ENCODE peak calls at places on chromosomes 16 and 17, in four cellular contexts. One of them, this sample, is unnamed.

GRCh38 chr17:62847426-62847825 is 39.3 kb upstream of the MARCHF10 start:
- DNase-seq in natural killer cell treated with Interleukin-12 subunit alpha and Interleukin-12 subunit beta and Interleukin-15 and Interleukin-18, amount 100 ng/mL, for 72 hours: no peak
- DNase-seq in dermis blood vessel endothelial cell: no peak
- DNase-seq in stimulated activated naive CD4-positive, alpha-beta T cell: no peak
- DNase-seq in this sample: no peak

GRCh38 chr17:40551874-40552768 is 13.2 kb downstream of the CCR7 start:
- DNase-seq in natural killer cell treated with Interleukin-12 subunit alpha and Interleukin-12 subunit beta and Interleukin-15 and Interleukin-18, amount 100 ng/mL, for 72 hours: no peak
- DNase-seq in stimulated activated naive CD4-positive, alpha-beta T cell: no peak
- DNase-seq in dermis blood vessel endothelial cell: no peak
- DNase-seq in this sample: peak

GRCh38 chr16:50584033-50584722 is 36.0 kb downstream of the NKD1 start:
- DNase-seq in stimulated activated naive CD4-positive, alpha-beta T cell: no peak
- DNase-seq in dermis blood vessel endothelial cell: no peak
- DNase-seq in natural killer cell treated with Interleukin-12 subunit alpha and Interleukin-12 subunit beta and Interleukin-15 and Interleukin-18, amount 100 ng/mL, for 72 hours: no peak
- DNase-seq in this sample: no peak

GRCh38 chr17:61404702-61405046 is 5.0 kb downstream of the TBX2 start:
- DNase-seq in dermis blood vessel endothelial cell: no peak
- DNase-seq in natural killer cell treated with Interleukin-12 subunit alpha and Interleukin-12 subunit beta and Interleukin-15 and Interleukin-18, amount 100 ng/mL, for 72 hours: peak
- DNase-seq in stimulated activated naive CD4-positive, alpha-beta T cell: no peak
- DNase-seq in this sample: peak

GRCh38 chr17:57490890-57491289 is 234.6 kb downstream of the MSI2 start:
- DNase-seq in dermis blood vessel endothelial cell: no peak
- DNase-seq in natural killer cell treated with Interleukin-12 subunit alpha and Interleukin-12 subunit beta and Interleukin-15 and Interleukin-18, amount 100 ng/mL, for 72 hours: no peak
- DNase-seq in stimulated activated naive CD4-positive, alpha-beta T cell: no peak
- DNase-seq in this sample: peak

GRCh38 chr16:14186954-14187306 is 115.8 kb downstream of the MRTFB start:
- DNase-seq in natural killer cell treated with Interleukin-12 subunit alpha and Interleukin-12 subunit beta and Interleukin-15 and Interleukin-18, amount 100 ng/mL, for 72 hours: no peak
- DNase-seq in stimulated activated naive CD4-positive, alpha-beta T cell: no peak
- DNase-seq in dermis blood vessel endothelial cell: no peak
- DNase-seq in this sample: no peak

GRCh38 chr16:27334874-27335273 is 21.1 kb downstream of the IL4R start:
- DNase-seq in natural killer cell treated with Interleukin-12 subunit alpha and Interleukin-12 subunit beta and Interleukin-15 and Interleukin-18, amount 100 ng/mL, for 72 hours: no peak
- DNase-seq in dermis blood vessel endothelial cell: no peak
- DNase-seq in stimulated activated naive CD4-positive, alpha-beta T cell: no peak
- DNase-seq in this sample: no peak

GRCh38 chr17:32777436-32777835 is 99.5 kb downstream of the MYO1D start:
- DNase-seq in stimulated activated naive CD4-positive, alpha-beta T cell: no peak
- DNase-seq in natural killer cell treated with Interleukin-12 subunit alpha and Interleukin-12 subunit beta and Interleukin-15 and Interleukin-18, amount 100 ng/mL, for 72 hours: no peak
- DNase-seq in dermis blood vessel endothelial cell: no peak
- DNase-seq in this sample: no peak

GRCh38 chr17:82287849-82288601 is 14.5 kb upstream of the CSNK1D start:
- DNase-seq in dermis blood vessel endothelial cell: peak
- DNase-seq in stimulated activated naive CD4-positive, alpha-beta T cell: no peak
- DNase-seq in natural killer cell treated with Interleukin-12 subunit alpha and Interleukin-12 subunit beta and Interleukin-15 and Interleukin-18, amount 100 ng/mL, for 72 hours: no peak
- DNase-seq in this sample: no peak

GRCh38 chr16:81366316-81366932 is 51.7 kb downstream of the GAN start:
- DNase-seq in natural killer cell treated with Interleukin-12 subunit alpha and Interleukin-12 subunit beta and Interleukin-15 and Interleukin-18, amount 100 ng/mL, for 72 hours: no peak
- DNase-seq in dermis blood vessel endothelial cell: peak
- DNase-seq in stimulated activated naive CD4-positive, alpha-beta T cell: peak
- DNase-seq in this sample: no peak

GRCh38 chr17:49985310-49985990 is 9.6 kb downstream of the DLX3 start:
- DNase-seq in stimulated activated naive CD4-positive, alpha-beta T cell: no peak
- DNase-seq in natural killer cell treated with Interleukin-12 subunit alpha and Interleukin-12 subunit beta and Interleukin-15 and Interleukin-18, amount 100 ng/mL, for 72 hours: no peak
- DNase-seq in dermis blood vessel endothelial cell: no peak
- DNase-seq in this sample: no peak

GRCh38 chr16:12255919-12256665 is 279.6 kb downstream of the SNX29 start:
- DNase-seq in dermis blood vessel endothelial cell: no peak
- DNase-seq in stimulated activated naive CD4-positive, alpha-beta T cell: no peak
- DNase-seq in natural killer cell treated with Interleukin-12 subunit alpha and Interleukin-12 subunit beta and Interleukin-15 and Interleukin-18, amount 100 ng/mL, for 72 hours: no peak
- DNase-seq in this sample: no peak

GRCh38 chr16:57591086-57591869 is 37.2 kb upstream of the ADGRG1 start:
- DNase-seq in dermis blood vessel endothelial cell: peak
- DNase-seq in stimulated activated naive CD4-positive, alpha-beta T cell: peak
- DNase-seq in natural killer cell treated with Interleukin-12 subunit alpha and Interleukin-12 subunit beta and Interleukin-15 and Interleukin-18, amount 100 ng/mL, for 72 hours: peak
- DNase-seq in this sample: peak

GRCh38 chr16:75301804-75302203 is 50.4 kb upstream of the BCAR1 start:
- DNase-seq in stimulated activated naive CD4-positive, alpha-beta T cell: no peak
- DNase-seq in dermis blood vessel endothelial cell: no peak
- DNase-seq in natural killer cell treated with Interleukin-12 subunit alpha and Interleukin-12 subunit beta and Interleukin-15 and Interleukin-18, amount 100 ng/mL, for 72 hours: no peak
- DNase-seq in this sample: no peak

GRCh38 chr17:78995761-78996451 is 13.7 kb downstream of the CANT1 start:
- DNase-seq in dermis blood vessel endothelial cell: no peak
- DNase-seq in stimulated activated naive CD4-positive, alpha-beta T cell: no peak
- DNase-seq in natural killer cell treated with Interleukin-12 subunit alpha and Interleukin-12 subunit beta and Interleukin-15 and Interleukin-18, amount 100 ng/mL, for 72 hours: no peak
- DNase-seq in this sample: peak

GRCh38 chr17:7483238-7484066 is 714 bp upstream of the POLR2A start:
- DNase-seq in natural killer cell treated with Interleukin-12 subunit alpha and Interleukin-12 subunit beta and Interleukin-15 and Interleukin-18, amount 100 ng/mL, for 72 hours: peak
- DNase-seq in dermis blood vessel endothelial cell: peak
- DNase-seq in stimulated activated naive CD4-positive, alpha-beta T cell: peak
- DNase-seq in this sample: peak

GRCh38 chr16:4800290-4801041 is 2.0 kb downstream of the ROGDI start:
- DNase-seq in stimulated activated naive CD4-positive, alpha-beta T cell: no peak
- DNase-seq in dermis blood vessel endothelial cell: no peak
- DNase-seq in natural killer cell treated with Interleukin-12 subunit alpha and Interleukin-12 subunit beta and Interleukin-15 and Interleukin-18, amount 100 ng/mL, for 72 hours: peak
- DNase-seq in this sample: no peak

GRCh38 chr16:2953706-2954105 is 10.4 kb upstream of the KREMEN2 start:
- DNase-seq in stimulated activated naive CD4-positive, alpha-beta T cell: no peak
- DNase-seq in dermis blood vessel endothelial cell: no peak
- DNase-seq in natural killer cell treated with Interleukin-12 subunit alpha and Interleukin-12 subunit beta and Interleukin-15 and Interleukin-18, amount 100 ng/mL, for 72 hours: no peak
- DNase-seq in this sample: peak

GRCh38 chr16:4086153-4086552 is 30.1 kb downstream of the ADCY9 start:
- DNase-seq in dermis blood vessel endothelial cell: no peak
- DNase-seq in natural killer cell treated with Interleukin-12 subunit alpha and Interleukin-12 subunit beta and Interleukin-15 and Interleukin-18, amount 100 ng/mL, for 72 hours: no peak
- DNase-seq in stimulated activated naive CD4-positive, alpha-beta T cell: no peak
- DNase-seq in this sample: peak

GRCh38 chr17:71084219-71084618 is 914.9 kb downstream of the KCNJ2 start:
- DNase-seq in stimulated activated naive CD4-positive, alpha-beta T cell: no peak
- DNase-seq in dermis blood vessel endothelial cell: no peak
- DNase-seq in natural killer cell treated with Interleukin-12 subunit alpha and Interleukin-12 subunit beta and Interleukin-15 and Interleukin-18, amount 100 ng/mL, for 72 hours: no peak
- DNase-seq in this sample: no peak

GRCh38 chr17:78360371-78361226 is 722 bp upstream of the SOCS3 start:
- DNase-seq in dermis blood vessel endothelial cell: peak
- DNase-seq in natural killer cell treated with Interleukin-12 subunit alpha and Interleukin-12 subunit beta and Interleukin-15 and Interleukin-18, amount 100 ng/mL, for 72 hours: peak
- DNase-seq in stimulated activated naive CD4-positive, alpha-beta T cell: peak
- DNase-seq in this sample: peak

GRCh38 chr17:82110298-82110697 is 12.3 kb upstream of the FASN start:
- DNase-seq in dermis blood vessel endothelial cell: no peak
- DNase-seq in stimulated activated naive CD4-positive, alpha-beta T cell: no peak
- DNase-seq in natural killer cell treated with Interleukin-12 subunit alpha and Interleukin-12 subunit beta and Interleukin-15 and Interleukin-18, amount 100 ng/mL, for 72 hours: peak
- DNase-seq in this sample: no peak

GRCh38 chr17:9071921-9072503 is 50.7 kb downstream of the NTN1 start:
- DNase-seq in stimulated activated naive CD4-positive, alpha-beta T cell: no peak
- DNase-seq in natural killer cell treated with Interleukin-12 subunit alpha and Interleukin-12 subunit beta and Interleukin-15 and Interleukin-18, amount 100 ng/mL, for 72 hours: no peak
- DNase-seq in dermis blood vessel endothelial cell: no peak
- DNase-seq in this sample: peak

GRCh38 chr16:89064606-89065444 is 28.8 kb upstream of the ACSF3 start:
- DNase-seq in natural killer cell treated with Interleukin-12 subunit alpha and Interleukin-12 subunit beta and Interleukin-15 and Interleukin-18, amount 100 ng/mL, for 72 hours: no peak
- DNase-seq in dermis blood vessel endothelial cell: no peak
- DNase-seq in stimulated activated naive CD4-positive, alpha-beta T cell: no peak
- DNase-seq in this sample: no peak

GRCh38 chr17:19718613-19719364 is 2.4 kb upstream of the SLC47A2 start:
- DNase-seq in stimulated activated naive CD4-positive, alpha-beta T cell: no peak
- DNase-seq in dermis blood vessel endothelial cell: peak
- DNase-seq in natural killer cell treated with Interleukin-12 subunit alpha and Interleukin-12 subunit beta and Interleukin-15 and Interleukin-18, amount 100 ng/mL, for 72 hours: peak
- DNase-seq in this sample: peak

GRCh38 chr17:78883533-78884131 is 19.4 kb downstream of the CEP295NL start:
- DNase-seq in dermis blood vessel endothelial cell: peak
- DNase-seq in stimulated activated naive CD4-positive, alpha-beta T cell: no peak
- DNase-seq in natural killer cell treated with Interleukin-12 subunit alpha and Interleukin-12 subunit beta and Interleukin-15 and Interleukin-18, amount 100 ng/mL, for 72 hours: no peak
- DNase-seq in this sample: peak

GRCh38 chr17:1304962-1305361 is 25.5 kb downstream of the TRARG1 start:
- DNase-seq in stimulated activated naive CD4-positive, alpha-beta T cell: no peak
- DNase-seq in natural killer cell treated with Interleukin-12 subunit alpha and Interleukin-12 subunit beta and Interleukin-15 and Interleukin-18, amount 100 ng/mL, for 72 hours: no peak
- DNase-seq in dermis blood vessel endothelial cell: no peak
- DNase-seq in this sample: no peak

GRCh38 chr17:36921131-36921851 is 16.0 kb upstream of the LHX1 start:
- DNase-seq in dermis blood vessel endothelial cell: no peak
- DNase-seq in stimulated activated naive CD4-positive, alpha-beta T cell: no peak
- DNase-seq in natural killer cell treated with Interleukin-12 subunit alpha and Interleukin-12 subunit beta and Interleukin-15 and Interleukin-18, amount 100 ng/mL, for 72 hours: peak
- DNase-seq in this sample: peak

GRCh38 chr16:19210175-19210924 is 42.3 kb downstream of the SYT17 start:
- DNase-seq in stimulated activated naive CD4-positive, alpha-beta T cell: no peak
- DNase-seq in dermis blood vessel endothelial cell: no peak
- DNase-seq in natural killer cell treated with Interleukin-12 subunit alpha and Interleukin-12 subunit beta and Interleukin-15 and Interleukin-18, amount 100 ng/mL, for 72 hours: no peak
- DNase-seq in this sample: no peak

GRCh38 chr16:89581861-89582563 is 6.5 kb downstream of the CPNE7 start:
- DNase-seq in stimulated activated naive CD4-positive, alpha-beta T cell: no peak
- DNase-seq in dermis blood vessel endothelial cell: peak
- DNase-seq in natural killer cell treated with Interleukin-12 subunit alpha and Interleukin-12 subunit beta and Interleukin-15 and Interleukin-18, amount 100 ng/mL, for 72 hours: no peak
- DNase-seq in this sample: no peak

GRCh38 chr16:84065536-84066132 is 23.0 kb upstream of the SLC38A8 start:
- DNase-seq in natural killer cell treated with Interleukin-12 subunit alpha and Interleukin-12 subunit beta and Interleukin-15 and Interleukin-18, amount 100 ng/mL, for 72 hours: no peak
- DNase-seq in dermis blood vessel endothelial cell: peak
- DNase-seq in stimulated activated naive CD4-positive, alpha-beta T cell: peak
- DNase-seq in this sample: no peak

GRCh38 chr16:84829168-84829965 is 9.6 kb downstream of the CRISPLD2 start:
- DNase-seq in dermis blood vessel endothelial cell: no peak
- DNase-seq in natural killer cell treated with Interleukin-12 subunit alpha and Interleukin-12 subunit beta and Interleukin-15 and Interleukin-18, amount 100 ng/mL, for 72 hours: no peak
- DNase-seq in stimulated activated naive CD4-positive, alpha-beta T cell: no peak
- DNase-seq in this sample: no peak

GRCh38 chr16:82755570-82756282 is 129.0 kb downstream of the CDH13 start:
- DNase-seq in dermis blood vessel endothelial cell: peak
- DNase-seq in stimulated activated naive CD4-positive, alpha-beta T cell: no peak
- DNase-seq in natural killer cell treated with Interleukin-12 subunit alpha and Interleukin-12 subunit beta and Interleukin-15 and Interleukin-18, amount 100 ng/mL, for 72 hours: no peak
- DNase-seq in this sample: no peak

GRCh38 chr16:84712138-84712671 is 12.4 kb downstream of the USP10 start:
- DNase-seq in natural killer cell treated with Interleukin-12 subunit alpha and Interleukin-12 subunit beta and Interleukin-15 and Interleukin-18, amount 100 ng/mL, for 72 hours: no peak
- DNase-seq in stimulated activated naive CD4-positive, alpha-beta T cell: no peak
- DNase-seq in dermis blood vessel endothelial cell: no peak
- DNase-seq in this sample: no peak

This sample was measured in posterior vena cava.